ENCODE peak calls at places on chromosomes 16 and 17, in four cellular contexts. T is heart right ventricle, H is HCT116, V is cardiac muscle cell. Q is an unnamed sample. For H3K27me3 and H3K4me1, the result is how much of the 10 kb centered on the place peaks cover.

GRCh38 chr16:85645021-85645589 is 32.0 kb downstream of the GSE1 start:
- DNase-seq in T (no peak), H (peak), V (no peak), Q (no peak)

GRCh38 chr16:75131081-75131480 is 14.5 kb upstream of the LDHD start:
- DNase-seq in T (no peak), H (no peak), V (no peak), Q (no peak)

GRCh38 chr17:48543854-48544355 is 1.0 kb downstream of the HOXB2 start:
- DNase-seq in T (peak), H (no peak), V (peak), Q (no peak)

GRCh38 chr16:80725566-80726162 is 78.7 kb downstream of the CDYL2 start:
- DNase-seq in T (no peak), H (no peak), V (no peak), Q (no peak)

GRCh38 chr17:28643979-28644781 is 778 bp downstream of the BLTP2 start:
- DNase-seq in T (peak), H (peak), V (peak), Q (no peak)

GRCh38 chr17:16328997-16329396 is 24.3 kb downstream of the CENPV start:
- DNase-seq in T (no peak), H (no peak), V (peak), Q (no peak)

GRCh38 chr17:16407911-16408588 is 7.3 kb upstream of the TRPV2 start:
- DNase-seq in T (peak), H (no peak), V (peak), Q (peak)

GRCh38 chr17:32142857-32143524 is 689 bp downstream of the RHOT1 start:
- DNase-seq in T (peak), H (peak), V (peak), Q (peak)

GRCh38 chr17:68910256-68910705 is 44.9 kb downstream of the ABCA8 start:
- DNase-seq in T (no peak), H (no peak), V (peak), Q (peak)

GRCh38 chr16:14063618-14064581 is 7.2 kb upstream of the MRTFB start:
- DNase-seq in T (no peak), H (no peak), V (no peak), Q (no peak)

GRCh38 chr17:17849147-17849820 is 12.5 kb upstream of the SREBF1 start:
- DNase-seq in T (peak), H (no peak), V (peak), Q (peak)

DNA sequence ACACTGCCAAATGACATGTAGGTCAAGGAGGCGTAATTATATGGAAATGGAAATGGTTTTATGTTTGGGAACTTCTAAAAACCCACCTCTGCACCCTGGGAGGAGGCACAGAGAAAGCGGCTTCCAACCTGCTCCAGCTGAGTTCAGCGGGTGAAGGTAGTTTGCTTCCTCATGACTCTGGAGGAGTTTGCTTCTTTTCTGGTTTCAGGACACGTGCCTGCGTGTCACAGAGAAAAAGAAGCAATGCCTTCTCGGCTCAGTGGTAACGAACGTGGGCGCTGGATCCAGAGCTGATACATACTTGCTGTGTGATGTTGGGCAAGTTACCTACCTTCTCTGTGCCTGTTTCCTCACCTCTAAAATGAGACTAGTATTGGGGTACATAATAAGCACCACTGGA is 22.1 kb downstream of the GPR139 start:
- DNase-seq in T (no peak), H (no peak), V (no peak), Q (no peak)
- H3K27me3 ChIP-seq in T (under half), H (under half), V (under half), Q (under half)

GRCh38 chr17:45225964-45226530 is 4.4 kb downstream of the FMNL1 start:
- DNase-seq in T (peak), H (no peak), V (no peak), Q (peak)

GRCh38 chr17:45225051-45225700 is 3.5 kb downstream of the FMNL1 start:
- DNase-seq in T (no peak), H (no peak), V (no peak), Q (peak)

GRCh38 chr17:45227631-45228120 is 6.0 kb downstream of the FMNL1 start:
- DNase-seq in T (no peak), H (no peak), V (no peak), Q (no peak)

GRCh38 chr17:45227101-45227591 is 5.5 kb downstream of the FMNL1 start:
- DNase-seq in T (no peak), H (no peak), V (no peak), Q (no peak)

DNA sequence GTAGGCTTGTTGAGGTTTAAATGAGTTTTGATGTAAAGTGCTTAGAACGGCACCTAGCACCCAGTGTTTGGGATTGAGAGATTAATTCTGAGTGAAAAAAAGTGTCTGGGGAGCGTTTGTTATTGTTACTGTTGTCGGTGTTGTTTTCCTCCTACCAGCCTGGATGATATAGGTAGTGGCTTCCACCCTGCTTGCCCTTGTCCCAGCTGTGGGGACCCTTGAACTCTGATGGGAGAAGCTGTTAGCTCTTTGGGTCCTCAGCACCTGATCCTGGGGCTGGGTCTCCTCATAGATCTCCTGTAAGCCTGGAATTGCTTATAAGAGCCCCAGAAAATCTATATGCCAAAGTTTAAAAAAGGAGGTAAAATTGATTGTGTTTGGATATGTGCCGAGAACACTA is 4.9 kb downstream of the FMNL1 start:
- DNase-seq in T (no peak), H (no peak), V (no peak), Q (no peak)
- H3K4me1 ChIP-seq in T (under half), H (under half), V (under half), Q (under half)

DNA sequence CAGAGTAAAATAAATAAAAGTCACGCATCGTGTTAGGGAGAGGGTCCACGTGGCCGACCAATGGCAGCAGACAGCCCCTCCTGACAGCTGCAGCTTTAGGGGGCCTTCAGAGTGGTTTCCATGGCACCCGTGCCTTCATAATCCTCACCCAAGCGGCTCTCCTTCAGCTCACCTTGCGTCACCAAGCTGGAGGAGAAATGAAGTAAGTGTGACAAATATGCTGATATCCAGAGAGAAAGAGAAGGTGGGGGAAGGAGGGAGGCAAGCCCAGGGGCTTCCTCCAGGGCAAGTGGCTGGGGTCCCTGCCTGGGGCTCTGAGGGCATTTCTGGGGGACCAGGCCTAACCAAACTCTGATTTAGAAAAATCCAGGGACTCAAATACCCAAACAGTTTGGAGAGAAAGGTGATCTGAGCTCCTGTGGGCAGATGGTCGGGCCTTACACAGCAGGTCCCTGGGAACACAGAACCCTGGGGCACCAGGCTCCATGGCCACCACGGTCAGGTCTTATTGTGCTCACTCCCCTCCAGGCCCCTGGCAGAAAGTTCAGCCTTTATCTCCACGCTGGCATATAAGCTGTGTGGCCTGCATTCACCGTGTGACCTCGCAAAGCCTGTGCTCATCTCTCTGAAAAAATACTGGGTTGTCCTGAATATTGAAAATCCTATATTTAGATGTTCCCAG is 80.7 kb upstream of the TNRC6C start:
- DNase-seq in T (no peak), H (no peak), V (no peak), Q (no peak)
- H3K27me3 ChIP-seq in T (under half), H (under half), V (under half), Q (under half)

DNA sequence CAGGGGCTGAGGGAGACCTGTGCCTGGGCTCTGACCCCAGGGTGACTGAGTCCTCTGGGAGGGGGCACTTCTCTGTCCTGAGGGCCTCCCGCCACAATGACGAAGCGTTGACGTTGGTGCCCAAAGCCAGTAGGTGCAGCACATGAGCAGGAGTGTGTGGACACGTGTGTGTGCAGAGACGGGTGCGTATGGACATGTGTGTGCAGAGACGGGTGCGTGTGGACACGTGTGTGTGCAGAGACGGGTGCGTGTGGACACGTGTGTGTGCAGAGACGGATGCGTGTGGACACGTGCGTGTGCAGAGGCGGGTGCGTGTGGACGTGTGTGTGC is 726 bp upstream of the CD7 start:
- DNase-seq in T (no peak), H (no peak), V (no peak), Q (no peak)
- H3K4me1 ChIP-seq in T (under half), H (under half), V (under half), Q (under half)